ENCODE peak calls at places on chromosomes 7 and 10, in five cellular contexts. One of them, this sample, is unnamed. For H3K27me3, the result is how much of the 10 kb centered on the place peaks cover.

GRCh38 chr7:69736411-69736810 is 138.1 kb downstream of the AUTS2 start:
- DNase-seq in uterus: no peak
- DNase-seq in Peyer's patch: no peak
- DNase-seq in transverse colon: no peak
- DNase-seq in spleen: no peak
- DNase-seq in this sample: no peak

GRCh38 chr10:50937230-50937907 is 51.9 kb upstream of the A1CF start:
- DNase-seq in uterus: no peak
- DNase-seq in Peyer's patch: no peak
- DNase-seq in transverse colon: no peak
- DNase-seq in spleen: no peak
- DNase-seq in this sample: no peak

GRCh38 chr10:103691267-103691666 is 164.1 kb downstream of the SH3PXD2A start:
- DNase-seq in uterus: no peak
- DNase-seq in Peyer's patch: no peak
- DNase-seq in transverse colon: no peak
- DNase-seq in spleen: no peak
- DNase-seq in this sample: no peak

GRCh38 chr7:84900215-84900614 is 286.6 kb downstream of the SEMA3D start:
- DNase-seq in uterus: no peak
- DNase-seq in Peyer's patch: no peak
- DNase-seq in transverse colon: no peak
- DNase-seq in spleen: no peak
- DNase-seq in this sample: no peak

GRCh38 chr7:122304996-122305421 is 459 bp upstream of the FEZF1 start:
- DNase-seq in uterus: no peak
- DNase-seq in Peyer's patch: no peak
- DNase-seq in transverse colon: no peak
- DNase-seq in spleen: no peak
- DNase-seq in this sample: no peak

GRCh38 chr7:42495251-42495650 is 258.2 kb upstream of the GLI3 start:
- DNase-seq in uterus: no peak
- DNase-seq in Peyer's patch: no peak
- DNase-seq in transverse colon: no peak
- DNase-seq in spleen: no peak
- DNase-seq in this sample: no peak

GRCh38 chr7:145398758-145399157 is 562.9 kb upstream of the TPK1 start:
- DNase-seq in uterus: no peak
- DNase-seq in Peyer's patch: no peak
- DNase-seq in transverse colon: no peak
- DNase-seq in spleen: no peak
- DNase-seq in this sample: no peak

GRCh38 chr10:30039988-30040387 is 19.4 kb downstream of the JCAD start:
- DNase-seq in uterus: no peak
- DNase-seq in Peyer's patch: no peak
- DNase-seq in transverse colon: no peak
- DNase-seq in spleen: no peak
- DNase-seq in this sample: no peak

GRCh38 chr10:13346912-13347234 is 1.2 kb downstream of the SEPHS1 start:
- DNase-seq in uterus: no peak
- DNase-seq in Peyer's patch: no peak
- DNase-seq in transverse colon: no peak
- DNase-seq in spleen: no peak
- DNase-seq in this sample: no peak

GRCh38 chr10:36172054-36172531 is 530.0 kb upstream of the FZD8 start:
- DNase-seq in uterus: no peak
- DNase-seq in Peyer's patch: no peak
- DNase-seq in transverse colon: no peak
- DNase-seq in spleen: no peak
- DNase-seq in this sample: no peak

GRCh38 chr10:31320598-31321211 is 1.7 kb downstream of the ZEB1 start:
- DNase-seq in uterus: peak
- DNase-seq in Peyer's patch: peak
- DNase-seq in transverse colon: peak
- DNase-seq in spleen: peak
- DNase-seq in this sample: peak

GRCh38 chr7:46672861-46673260 is 751.8 kb upstream of the IGFBP3 start:
- DNase-seq in uterus: no peak
- DNase-seq in Peyer's patch: no peak
- DNase-seq in transverse colon: no peak
- DNase-seq in spleen: no peak
- DNase-seq in this sample: no peak

GRCh38 chr7:99379043-99379577 is 4.6 kb downstream of the ARPC1B start:
- DNase-seq in uterus: peak
- DNase-seq in Peyer's patch: peak
- DNase-seq in transverse colon: peak
- DNase-seq in spleen: peak
- DNase-seq in this sample: no peak

DNA sequence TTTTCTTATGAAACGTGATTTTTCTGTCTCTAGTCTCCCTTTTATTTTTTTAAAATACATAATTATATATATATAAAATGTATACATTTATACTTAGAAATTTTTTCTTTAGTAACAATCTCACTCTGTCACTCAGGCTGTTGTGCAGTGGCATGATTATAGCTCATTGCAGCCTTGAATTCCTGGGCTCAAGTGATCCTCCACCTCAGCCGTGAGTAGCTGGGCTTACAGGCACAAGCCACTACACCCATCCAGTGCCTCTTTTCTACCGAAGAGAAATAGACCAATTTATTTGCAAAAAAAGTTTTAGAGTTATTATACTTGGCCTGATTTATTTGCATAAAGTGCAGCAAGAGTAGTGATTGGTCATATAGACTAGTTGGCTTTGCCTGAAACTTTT is 72.2 kb downstream of the MAPK8 start:
- DNase-seq in uterus: no peak
- DNase-seq in Peyer's patch: no peak
- DNase-seq in transverse colon: no peak
- DNase-seq in spleen: no peak
- DNase-seq in this sample: no peak
- TF ChIP-seq CTCF in uterus: no peak
- TF ChIP-seq CTCF in Peyer's patch: no peak
- TF ChIP-seq CTCF in transverse colon: no peak
- TF ChIP-seq CTCF in spleen: no peak
- TF ChIP-seq CTCF in this sample: no peak

GRCh38 chr10:8054498-8055407 is at the start of gene GATA3:
- DNase-seq in uterus: no peak
- DNase-seq in Peyer's patch: peak
- DNase-seq in transverse colon: peak
- DNase-seq in spleen: peak
- DNase-seq in this sample: no peak
- H3K27me3 ChIP-seq in uterus: under half
- H3K27me3 ChIP-seq in Peyer's patch: under half
- H3K27me3 ChIP-seq in transverse colon: half or more
- H3K27me3 ChIP-seq in spleen: half or more
- H3K27me3 ChIP-seq in this sample: under half

DNA sequence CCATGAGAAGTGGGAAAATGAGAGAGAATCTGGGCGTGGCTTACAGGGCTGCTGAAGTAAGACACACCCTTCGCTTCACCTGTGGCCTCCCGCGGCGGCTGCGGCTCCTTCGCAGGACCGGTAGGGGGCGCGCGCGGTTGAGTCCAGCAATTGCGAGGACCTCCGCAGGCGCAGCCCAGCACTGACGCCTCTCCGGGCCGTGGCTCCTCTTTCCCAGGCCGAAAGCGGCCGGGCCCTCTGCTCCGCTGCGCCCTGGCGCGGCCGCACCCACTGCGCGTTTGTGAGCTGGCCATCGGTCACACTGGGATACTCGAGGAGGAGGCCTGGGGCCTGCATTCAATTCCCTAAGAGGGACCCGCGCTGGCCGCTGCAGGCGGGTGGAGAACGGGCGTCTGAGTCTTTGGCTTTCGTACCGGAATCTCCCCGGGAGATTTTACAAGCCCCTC is at the start of gene LRRD1:
- DNase-seq in uterus: peak
- DNase-seq in Peyer's patch: peak
- DNase-seq in transverse colon: peak
- DNase-seq in spleen: peak
- DNase-seq in this sample: peak
- TF ChIP-seq POLR2A in uterus: no peak
- TF ChIP-seq POLR2A in Peyer's patch: no peak
- TF ChIP-seq POLR2A in transverse colon: no peak
- TF ChIP-seq POLR2A in spleen: no peak
- TF ChIP-seq POLR2A in this sample: no peak

DNA sequence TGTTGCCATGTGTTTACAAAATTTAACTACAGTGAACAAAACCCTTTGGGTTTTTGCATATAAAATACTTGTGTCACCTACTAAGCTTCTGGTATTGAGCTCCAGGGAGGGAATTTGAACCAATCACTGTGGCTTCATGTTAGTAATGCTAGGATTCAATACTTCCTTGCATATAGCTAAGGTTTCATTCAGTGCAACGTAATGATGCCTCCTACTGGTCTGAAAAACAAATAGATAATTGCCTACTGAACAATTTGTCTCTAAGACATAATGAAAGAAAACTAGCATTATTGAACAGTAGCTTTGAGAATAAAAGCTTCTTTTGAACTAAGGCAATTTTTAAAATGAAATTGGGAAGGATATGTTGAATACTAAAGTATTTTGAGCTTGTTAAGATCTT is 244.4 kb downstream of the ZWINT start:
- DNase-seq in uterus: no peak
- DNase-seq in Peyer's patch: no peak
- DNase-seq in transverse colon: no peak
- DNase-seq in spleen: no peak
- DNase-seq in this sample: no peak
- TF ChIP-seq CTCF in uterus: no peak
- TF ChIP-seq CTCF in Peyer's patch: no peak
- TF ChIP-seq CTCF in transverse colon: no peak
- TF ChIP-seq CTCF in spleen: no peak
- TF ChIP-seq CTCF in this sample: no peak

GRCh38 chr10:93376372-93377296 is 105.5 kb downstream of the MYOF start:
- DNase-seq in uterus: peak
- DNase-seq in Peyer's patch: peak
- DNase-seq in transverse colon: peak
- DNase-seq in spleen: no peak
- DNase-seq in this sample: peak

GRCh38 chr10:93383562-93383981 is 98.6 kb downstream of the MYOF start:
- DNase-seq in uterus: no peak
- DNase-seq in Peyer's patch: no peak
- DNase-seq in transverse colon: no peak
- DNase-seq in spleen: no peak
- DNase-seq in this sample: no peak

GRCh38 chr10:93378039-93378438 is 104.1 kb downstream of the MYOF start:
- DNase-seq in uterus: no peak
- DNase-seq in Peyer's patch: no peak
- DNase-seq in transverse colon: no peak
- DNase-seq in spleen: no peak
- DNase-seq in this sample: no peak

GRCh38 chr10:93379366-93380042 is 102.6 kb downstream of the MYOF start:
- DNase-seq in uterus: no peak
- DNase-seq in Peyer's patch: no peak
- DNase-seq in transverse colon: no peak
- DNase-seq in spleen: no peak
- DNase-seq in this sample: no peak

DNA sequence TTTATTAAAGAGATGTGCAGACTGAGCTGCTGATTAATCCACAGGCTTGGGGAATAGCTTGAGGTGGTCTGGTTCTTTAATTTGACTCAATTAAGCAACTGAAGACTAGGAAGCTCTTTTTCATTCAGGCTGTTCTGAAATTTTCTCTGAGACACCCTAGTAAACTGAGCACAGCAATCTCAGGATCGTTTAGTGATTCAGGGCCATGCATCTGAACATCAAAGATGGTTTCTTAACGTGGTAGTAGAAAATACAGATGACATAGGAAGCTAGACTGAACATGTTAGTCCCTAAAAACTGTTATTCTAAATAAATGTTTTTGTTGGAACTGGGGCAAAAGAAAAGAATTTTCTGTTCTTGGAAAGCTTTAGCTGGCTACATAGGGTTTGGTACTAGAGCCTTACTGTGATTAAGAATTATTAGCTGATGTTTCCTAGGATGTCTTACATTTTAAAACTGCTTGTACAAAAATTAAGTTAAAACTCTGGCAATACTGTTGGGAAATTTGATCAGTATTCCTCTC is 102.0 kb downstream of the MYOF start:
- DNase-seq in uterus: no peak
- DNase-seq in Peyer's patch: no peak
- DNase-seq in transverse colon: no peak
- DNase-seq in spleen: no peak
- DNase-seq in this sample: no peak
- H3K27me3 ChIP-seq in uterus: under half
- H3K27me3 ChIP-seq in Peyer's patch: under half
- H3K27me3 ChIP-seq in transverse colon: under half
- H3K27me3 ChIP-seq in spleen: under half
- H3K27me3 ChIP-seq in this sample: under half

GRCh38 chr7:130205084-130205947 is at the start of gene TMEM209:
- DNase-seq in uterus: peak
- DNase-seq in Peyer's patch: peak
- DNase-seq in transverse colon: peak
- DNase-seq in spleen: peak
- DNase-seq in this sample: peak
- TF ChIP-seq POLR2A in uterus: peak
- TF ChIP-seq POLR2A in Peyer's patch: peak
- TF ChIP-seq POLR2A in transverse colon: peak
- TF ChIP-seq POLR2A in spleen: peak
- TF ChIP-seq POLR2A in this sample: peak

GRCh38 chr7:30284298-30285066 is at the start of gene ZNRF2:
- DNase-seq in uterus: peak
- DNase-seq in Peyer's patch: peak
- DNase-seq in transverse colon: peak
- DNase-seq in spleen: peak
- DNase-seq in this sample: peak
- TF ChIP-seq CTCF in uterus: peak
- TF ChIP-seq CTCF in Peyer's patch: no peak
- TF ChIP-seq CTCF in transverse colon: peak
- TF ChIP-seq CTCF in spleen: peak
- TF ChIP-seq CTCF in this sample: peak

DNA sequence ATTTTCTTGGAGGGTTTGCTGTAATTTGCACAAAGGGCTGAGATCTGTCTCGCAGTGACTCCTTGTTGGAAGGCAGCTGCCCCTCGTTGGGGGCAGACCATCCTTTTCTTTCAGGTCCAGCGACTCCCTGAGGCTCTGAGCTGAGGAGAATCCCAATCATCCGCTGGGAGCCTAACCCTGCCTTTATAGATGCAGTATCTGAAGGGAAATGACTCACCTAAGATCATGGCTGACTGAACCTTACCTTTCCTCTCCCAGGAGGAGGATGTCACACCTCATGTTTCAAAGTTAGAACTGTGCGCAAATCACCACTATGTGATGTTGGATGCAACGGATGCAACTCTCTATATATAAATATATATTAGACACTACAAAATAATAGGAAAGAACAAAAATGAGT is 36.4 kb upstream of the MXI1 start:
- DNase-seq in uterus: no peak
- DNase-seq in Peyer's patch: no peak
- DNase-seq in transverse colon: no peak
- DNase-seq in spleen: peak
- DNase-seq in this sample: no peak
- H3K27me3 ChIP-seq in uterus: under half
- H3K27me3 ChIP-seq in Peyer's patch: under half
- H3K27me3 ChIP-seq in transverse colon: under half
- H3K27me3 ChIP-seq in spleen: under half
- H3K27me3 ChIP-seq in this sample: under half

This sample was measured in ovary.